ENCODE peak calls at places on chromosomes 5 and 9, in four cellular contexts. R is CD8-positive, alpha-beta T cell; O is transverse colon; V is BE2C. S is an unnamed sample.

GRCh38 chr5:140145818-140146522 is 20.2 kb downstream of the IGIP start:
- DNase-seq in R (peak; percentile 28), O (peak; percentile 76), V (peak; percentile 82), S (peak; percentile 76)

GRCh38 chr5:29984153-29984534 is 1209.3 kb upstream of the CDH6 start:
- DNase-seq in R (no peak), O (no peak), V (no peak), S (no peak)

GRCh38 chr5:139492700-139493192 is 10.2 kb upstream of the STING1 start:
- DNase-seq in R (no peak), O (no peak), V (no peak), S (no peak)

GRCh38 chr9:4674783-4675182 is 4.6 kb upstream of the CDC37L1 start:
- DNase-seq in R (no peak), O (no peak), V (no peak), S (no peak)

GRCh38 chr5:34684281-34684979 is 28.3 kb downstream of the RAI14 start:
- DNase-seq in R (no peak), O (no peak), V (no peak), S (no peak)

GRCh38 chr5:127363403-127363802 is 72.8 kb downstream of the MEGF10 start:
- DNase-seq in R (no peak), O (no peak), V (no peak), S (no peak)

GRCh38 chr9:91676042-91676441 is 252.4 kb upstream of the NFIL3 start:
- DNase-seq in R (no peak), O (no peak), V (no peak), S (no peak)

GRCh38 chr9:121463026-121463827 is 36.4 kb downstream of the GGTA1 start:
- DNase-seq in R (no peak), O (peak; percentile 20), V (peak; percentile 62), S (peak; percentile 71)

GRCh38 chr5:151186052-151186451 is 28.5 kb upstream of the ANXA6 start:
- DNase-seq in R (no peak), O (no peak), V (no peak), S (no peak)

GRCh38 chr5:34923694-34924461 is 5.5 kb upstream of the DNAJC21 start:
- DNase-seq in R (no peak), O (no peak), V (no peak), S (no peak)

GRCh38 chr5:134917070-134917831 is 12.3 kb downstream of the PCBD2 start:
- DNase-seq in R (no peak), O (no peak), V (no peak), S (no peak)

GRCh38 chr5:6446042-6446441 is 2.6 kb upstream of the UBE2QL1 start:
- DNase-seq in R (no peak), O (no peak), V (no peak), S (no peak)

GRCh38 chr5:161975350-161975749 is 92.2 kb upstream of the GABRG2 start:
- DNase-seq in R (no peak), O (no peak), V (no peak), S (no peak)

GRCh38 chr9:125902865-125903512 is 155.8 kb downstream of the PBX3 start:
- DNase-seq in R (no peak), O (no peak), V (no peak), S (no peak)

GRCh38 chr5:52177193-52177592 is 610.5 kb upstream of the ITGA1 start:
- DNase-seq in R (no peak), O (no peak), V (no peak), S (no peak)

GRCh38 chr5:1171340-1171941 is 30.0 kb upstream of the SLC6A19 start:
- DNase-seq in R (no peak), O (no peak), V (no peak), S (no peak)

GRCh38 chr9:105858877-105859276 is 164.5 kb downstream of the TMEM38B start:
- DNase-seq in R (no peak), O (no peak), V (no peak), S (no peak)

GRCh38 chr5:26009742-26010141 is 1028.6 kb downstream of the CDH9 start:
- DNase-seq in R (no peak), O (no peak), V (peak; percentile 34), S (peak; percentile 41)

GRCh38 chr5:157651623-157652376 is 438 bp downstream of the SOX30 start:
- DNase-seq in R (peak; percentile 65), O (peak; percentile 86), V (no peak), S (peak; percentile 73)

GRCh38 chr5:25119654-25120053 is 474.9 kb upstream of the CDH10 start:
- DNase-seq in R (no peak), O (no peak), V (no peak), S (no peak)

GRCh38 chr5:16666861-16667481 is 50.2 kb upstream of the RETREG1 start:
- DNase-seq in R (peak; percentile 19), O (peak; percentile 63), V (peak; percentile 77), S (no peak)

GRCh38 chr5:76402880-76403712 is at the start of gene IQGAP2:
- DNase-seq in R (peak; percentile 73), O (peak; percentile 85), V (peak; percentile 63), S (peak; percentile 82)

GRCh38 chr5:95446009-95446408 is 54.8 kb downstream of the FAM81B start:
- DNase-seq in R (no peak), O (no peak), V (no peak), S (no peak)

GRCh38 chr5:16169550-16169949 is 10.0 kb downstream of the MARCHF11 start:
- DNase-seq in R (no peak), O (no peak), V (peak; percentile 56), S (no peak)

GRCh38 chr5:80198920-80199319 is 56.9 kb downstream of the SERINC5 start:
- DNase-seq in R (no peak), O (no peak), V (no peak), S (no peak)

GRCh38 chr9:138116521-138116920 is 238.9 kb downstream of the CACNA1B start:
- DNase-seq in R (no peak), O (no peak), V (no peak), S (no peak)

GRCh38 chr9:120514599-120514854 is 65.4 kb downstream of the CDK5RAP2 start:
- DNase-seq in R (no peak), O (no peak), V (no peak), S (no peak)

GRCh38 chr5:172775326-172776234 is 4.6 kb upstream of the DUSP1 start:
- DNase-seq in R (no peak), O (peak; percentile 84), V (no peak), S (no peak)

GRCh38 chr5:124700930-124701458 is 45.4 kb downstream of the ZNF608 start:
- DNase-seq in R (no peak), O (no peak), V (no peak), S (no peak)

GRCh38 chr9:34547960-34548603 is 25.3 kb upstream of the ENHO start:
- DNase-seq in R (no peak), O (peak; percentile 70), V (peak; percentile 93), S (peak; percentile 94)

GRCh38 chr5:177959315-177959714 is 36.7 kb downstream of the PROP1 start:
- DNase-seq in R (no peak), O (no peak), V (no peak), S (no peak)

GRCh38 chr5:172007795-172008465 is 1.5 kb upstream of the FBXW11 start:
- DNase-seq in R (no peak), O (no peak), V (no peak), S (no peak)

GRCh38 chr9:6827370-6827949 is 69.7 kb downstream of the KDM4C start:
- DNase-seq in R (no peak), O (no peak), V (peak; percentile 51), S (no peak)

GRCh38 chr9:114397848-114398605 is 10.2 kb upstream of the AKNA start:
- DNase-seq in R (peak; percentile 94), O (peak; percentile 99), V (peak; percentile 98), S (peak; percentile 96)
- TF ChIP-seq CTCF in R (no peak), O (peak; percentile 38), V (no peak), S (no peak)

DNA sequence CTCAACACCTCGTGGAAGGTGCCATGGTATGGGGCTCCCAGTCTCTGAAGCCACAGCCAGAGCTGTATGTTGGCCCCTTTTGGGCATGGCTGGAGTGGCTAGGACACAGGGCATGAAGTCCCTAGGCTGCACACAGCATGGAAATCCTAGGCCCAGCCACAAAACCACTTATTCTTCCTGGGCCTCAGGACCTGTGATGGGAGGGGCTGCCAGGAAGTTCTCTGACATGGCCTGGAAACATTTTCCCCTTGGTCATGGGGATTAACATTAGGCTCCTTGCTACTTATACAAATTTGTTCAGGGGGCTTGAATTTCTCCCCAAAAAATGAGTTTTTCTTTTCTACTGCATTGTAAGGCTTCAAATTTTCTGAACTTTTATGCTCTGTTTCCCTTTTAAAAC is 2091.2 kb upstream of the ACO1 start:
- DNase-seq in R (no peak), O (no peak), V (no peak), S (no peak)
- TF ChIP-seq CTCF in R (no peak), O (no peak), V (no peak), S (no peak)

DNA sequence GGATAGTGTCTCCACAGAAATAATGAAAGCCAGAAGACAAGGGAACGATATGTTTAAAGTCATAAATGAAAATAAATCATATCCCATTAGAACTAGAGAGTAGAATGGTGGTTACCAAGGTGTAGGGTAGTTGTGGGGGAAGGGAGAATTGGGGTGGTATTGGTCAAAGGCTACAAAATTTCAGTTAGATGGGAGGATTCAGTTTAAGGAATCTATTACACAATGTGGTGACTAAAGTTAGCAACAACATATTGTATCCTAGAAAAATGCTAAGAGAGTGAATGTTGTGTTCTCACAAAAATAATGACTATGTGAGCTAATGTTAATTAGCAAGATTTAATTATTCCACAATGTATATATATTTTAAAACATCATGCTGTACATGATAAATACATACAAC is 27.8 kb upstream of the LARP1 start:
- DNase-seq in R (no peak), O (no peak), V (no peak), S (no peak)
- TF ChIP-seq CTCF in R (no peak), O (no peak), V (no peak), S (no peak)

GRCh38 chr5:38207343-38207742 is 51.0 kb upstream of the EGFLAM start:
- DNase-seq in R (no peak), O (no peak), V (no peak), S (no peak)
- TF ChIP-seq CTCF in R (no peak), O (no peak), V (no peak), S (no peak)

DNA sequence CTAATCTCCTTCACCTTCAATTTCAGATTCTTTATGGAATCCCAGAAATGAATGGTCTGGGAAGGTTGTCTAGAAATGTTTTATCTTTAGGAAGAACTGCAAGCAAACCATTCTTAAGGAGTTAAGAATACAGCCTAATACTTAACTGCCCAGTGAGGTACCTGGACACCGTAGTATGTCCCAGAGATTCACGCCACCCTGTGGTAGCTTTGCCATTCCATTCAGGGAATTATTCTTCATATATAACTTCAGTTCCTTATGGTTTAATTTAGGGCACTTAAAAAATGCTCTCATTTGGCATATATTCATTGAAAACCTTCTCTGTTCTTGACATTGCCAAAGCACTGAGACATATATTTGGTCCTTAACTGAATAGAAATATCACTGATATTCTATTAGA is 49.7 kb downstream of the ACTBL2 start:
- DNase-seq in R (no peak), O (no peak), V (peak; percentile 25), S (no peak)
- TF ChIP-seq CTCF in R (no peak), O (no peak), V (peak; percentile 56), S (no peak)

S was measured in glutamatergic neuron.